ENCODE peak calls at places on chromosomes 6 and 20, in seven cellular contexts. R is osteoblast; A is AG04450; X is endothelial cell; V is fibroblast of mammary gland; G is psoas muscle; I is CD4-positive, alpha-beta T cell. Z is an unnamed sample.

GRCh38 chr6:166058064-166058739 is 109.4 kb downstream of the TBXT start:
- DNase-seq in V (peak; percentile 26), X (no peak), I (no peak), R (no peak), G (no peak), A (peak; percentile 11), Z (no peak)

GRCh38 chr20:64242797-64243475 is 12.6 kb upstream of the PCMTD2 start:
- DNase-seq in V (no peak), X (no peak), G (peak; percentile 23), A (no peak), I (no peak), R (peak; percentile 32), Z (no peak)

GRCh38 chr20:36112112-36112511 is 42.4 kb upstream of the EPB41L1 start:
- DNase-seq in G (no peak), X (no peak), A (no peak), V (no peak), I (no peak), R (no peak), Z (no peak)

GRCh38 chr20:32436968-32437367 is 78.8 kb downstream of the ASXL1 start:
- DNase-seq in I (no peak), A (no peak), G (no peak), R (no peak), V (no peak), X (no peak), Z (no peak)

GRCh38 chr20:3045042-3045815 is 623 bp upstream of the MRPS26 start:
- DNase-seq in G (peak; percentile 91), A (peak; percentile 49), X (no peak), V (peak; percentile 79), R (peak; percentile 98), I (peak; percentile 19), Z (peak; percentile 64)

GRCh38 chr6:18412644-18413043 is 25.5 kb downstream of the RNF144B start:
- DNase-seq in X (no peak), A (no peak), I (no peak), G (no peak), R (no peak), V (peak; percentile 6), Z (no peak)

GRCh38 chr6:46323312-46323965 is 152.7 kb upstream of the ENPP5 start:
- DNase-seq in A (no peak), R (peak; percentile 88), G (no peak), X (no peak), V (peak; percentile 95), I (no peak), Z (peak; percentile 66)

GRCh38 chr6:95576621-95577316 is 566 bp upstream of the MANEA start:
- DNase-seq in V (peak; percentile 33), I (no peak), X (no peak), G (no peak), A (no peak), R (no peak), Z (no peak)

GRCh38 chr6:55495277-55495676 is 83.7 kb downstream of the HMGCLL1 start:
- DNase-seq in A (no peak), I (no peak), G (no peak), V (no peak), R (no peak), X (no peak), Z (no peak)

GRCh38 chr6:46184114-46184513 is 13.3 kb upstream of the ENPP5 start:
- DNase-seq in V (peak; percentile 94), G (no peak), R (no peak), I (no peak), A (peak; percentile 27), X (no peak), Z (peak; percentile 69)

GRCh38 chr6:85418059-85418458 is 31.8 kb upstream of the NT5E start:
- DNase-seq in G (no peak), R (no peak), V (peak; percentile 89), X (no peak), I (no peak), A (no peak), Z (peak; percentile 63)

GRCh38 chr6:34852406-34853085 is 35.3 kb downstream of the TAF11 start:
- DNase-seq in R (peak; percentile 25), V (no peak), A (no peak), X (no peak), G (no peak), I (no peak), Z (peak; percentile 48)

GRCh38 chr6:136962661-136963060 is 40.6 kb downstream of the SLC35D3 start:
- DNase-seq in V (no peak), I (no peak), A (no peak), R (no peak), X (peak; percentile 45), G (no peak), Z (no peak)

GRCh38 chr6:20868397-20869185 is 334.3 kb downstream of the CDKAL1 start:
- DNase-seq in G (no peak), A (no peak), X (no peak), R (no peak), I (no peak), V (no peak), Z (no peak)

GRCh38 chr6:13576017-13576416 is 1.6 kb downstream of the SIRT5 start:
- DNase-seq in I (no peak), G (no peak), X (no peak), R (no peak), V (no peak), A (no peak), Z (no peak)

GRCh38 chr6:13577926-13578325 is 3.5 kb downstream of the SIRT5 start:
- DNase-seq in G (no peak), A (no peak), R (no peak), I (no peak), V (no peak), X (no peak), Z (no peak)

GRCh38 chr6:13586936-13587542 is 12.6 kb downstream of the SIRT5 start:
- DNase-seq in X (no peak), I (no peak), R (peak; percentile 85), A (no peak), G (no peak), V (no peak), Z (peak; percentile 21)

GRCh38 chr6:13579911-13580310 is 5.5 kb downstream of the SIRT5 start:
- DNase-seq in G (no peak), A (no peak), I (no peak), V (no peak), X (no peak), R (no peak), Z (no peak)

GRCh38 chr6:13581700-13582229 is 7.4 kb downstream of the SIRT5 start:
- DNase-seq in G (no peak), A (no peak), V (no peak), X (no peak), R (no peak), I (no peak), Z (no peak)
- TF ChIP-seq CTCF in G (no peak), A (no peak), V (no peak), X (no peak), R (no peak), I (no peak), Z (no peak)

GRCh38 chr6:160347259-160348208 is 644 bp upstream of the SLC22A3 start:
- DNase-seq in V (no peak), G (peak; percentile 59), R (no peak), A (no peak), I (no peak), X (peak; percentile 9), Z (no peak)

GRCh38 chr6:160348209-160348551 is at the start of gene SLC22A3:
- DNase-seq in A (no peak), X (peak; percentile 17), V (no peak), I (no peak), G (peak; percentile 74), R (peak; percentile 92), Z (no peak)

GRCh38 chr6:160344281-160344680 is 3.9 kb upstream of the SLC22A3 start:
- DNase-seq in R (no peak), I (no peak), V (no peak), X (no peak), A (no peak), G (no peak), Z (no peak)

GRCh38 chr6:160349837-160350236 is 1.7 kb downstream of the SLC22A3 start:
- DNase-seq in G (no peak), A (no peak), X (no peak), V (no peak), I (no peak), R (peak; percentile 84), Z (no peak)

DNA sequence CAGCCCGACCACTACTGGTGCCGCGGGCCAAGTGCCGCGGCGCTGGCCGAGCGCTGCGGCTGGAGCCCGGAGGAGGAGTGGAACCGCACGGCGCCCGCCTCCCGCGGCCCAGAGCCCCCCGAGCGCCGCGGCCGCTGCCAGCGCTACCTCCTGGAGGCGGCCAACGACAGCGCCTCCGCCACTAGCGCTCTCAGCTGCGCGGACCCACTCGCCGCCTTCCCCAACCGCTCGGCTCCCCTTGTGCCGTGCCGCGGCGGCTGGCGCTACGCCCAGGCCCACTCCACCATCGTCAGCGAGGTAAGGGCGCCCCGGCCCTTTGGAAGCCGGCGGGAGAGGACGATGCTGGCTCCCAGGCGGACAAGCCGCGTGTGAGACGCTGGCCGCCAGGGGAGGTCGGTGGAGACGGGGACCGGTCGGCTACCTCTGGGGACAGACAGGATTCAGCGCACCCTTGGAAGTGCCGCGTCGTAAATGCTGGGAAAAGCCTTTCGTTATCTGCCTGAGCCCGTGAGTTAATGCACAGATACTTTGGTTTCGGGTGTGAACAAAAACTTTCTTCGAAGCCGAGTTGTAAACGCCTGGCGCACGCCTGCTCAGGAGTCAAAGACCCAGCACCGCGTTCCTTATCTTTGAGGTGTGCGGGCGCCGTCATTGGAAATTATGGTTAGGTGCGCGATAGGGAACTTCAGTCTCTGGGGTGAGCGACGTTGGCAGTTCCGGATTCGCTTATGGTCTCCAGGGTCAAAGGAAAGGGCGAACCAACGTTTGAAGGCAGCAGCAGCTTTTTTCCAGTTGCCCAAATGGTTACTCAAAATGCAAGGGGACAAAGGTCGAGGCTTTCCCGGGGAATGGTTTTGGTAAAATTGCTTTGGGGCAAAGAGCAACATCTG is 619 bp downstream of the SLC22A3 start:
- DNase-seq in R (peak; percentile 92), G (peak; percentile 69), X (peak; percentile 35), I (no peak), A (no peak), V (no peak), Z (no peak)
- TF ChIP-seq CTCF in R (no peak), G (peak; percentile 27), X (no peak), I (no peak), A (no peak), V (no peak), Z (no peak)

DNA sequence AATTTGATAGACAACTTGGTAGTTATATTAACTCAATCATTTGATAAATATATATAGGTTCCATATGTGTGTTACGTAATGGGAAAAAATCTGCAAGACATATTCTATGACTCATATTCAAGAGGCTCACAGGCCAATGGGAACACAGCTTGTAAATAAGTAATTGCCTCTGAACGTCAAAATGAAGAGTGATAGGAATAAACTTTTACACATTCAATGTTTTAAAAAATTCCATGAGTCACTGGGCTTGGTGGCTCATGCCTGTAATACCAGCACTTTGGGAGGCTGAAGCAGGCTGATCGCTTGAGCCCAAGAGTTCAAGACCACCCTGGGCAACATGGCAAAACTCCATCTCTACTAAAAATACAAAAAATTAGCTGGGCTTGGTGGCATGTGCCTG is 209.4 kb upstream of the MCHR2 start:
- DNase-seq in G (no peak), X (no peak), A (peak; percentile 87), I (no peak), R (peak; percentile 76), V (peak; percentile 98), Z (peak; percentile 97)
- TF ChIP-seq CTCF in G (no peak), X (no peak), A (no peak), I (no peak), R (no peak), V (no peak), Z (no peak)

GRCh38 chr6:81476881-81477280 is 275.6 kb downstream of the TENT5A start:
- DNase-seq in R (no peak), X (no peak), A (no peak), V (peak; percentile 85), I (no peak), G (no peak), Z (peak; percentile 66)
- TF ChIP-seq CTCF in R (no peak), X (no peak), A (no peak), V (no peak), I (no peak), G (no peak), Z (no peak)